ENCODE peak calls at places on chromosome 18, in five cellular contexts. T is A549, K is K562, X is endothelial cell of umbilical vein, G is HepG2. B is an unnamed sample.
A peak's percentile ranks its signal among the peaks of the same experiment; 100 is the strongest.

GRCh38 chr18:69787825-69788547 is 159.7 kb downstream of the CD226 start:
- DNase-seq in K (no peak), X (peak; percentile 70), T (no peak), G (peak; percentile 67), B (no peak)

GRCh38 chr18:6397931-6398566 is 16.7 kb downstream of the L3MBTL4 start:
- DNase-seq in T (no peak), K (no peak), X (no peak), G (no peak), B (no peak)

GRCh38 chr18:41490861-41491260 is 464.2 kb upstream of the PIK3C3 start:
- DNase-seq in X (no peak), K (no peak), G (no peak), T (no peak), B (no peak)

GRCh38 chr18:61742555-61743429 is 150.0 kb downstream of the RNF152 start:
- DNase-seq in K (no peak), X (no peak), T (no peak), G (no peak), B (no peak)

GRCh38 chr18:55577812-55578539 is 10.0 kb downstream of the TCF4 start:
- DNase-seq in K (no peak), T (no peak), G (no peak), X (no peak), B (no peak)

GRCh38 chr18:55479656-55480420 is 108.2 kb downstream of the TCF4 start:
- DNase-seq in X (peak; percentile 94), G (no peak), K (no peak), T (no peak), B (no peak)

GRCh38 chr18:44589709-44590108 is 91.0 kb upstream of the SETBP1 start:
- DNase-seq in G (no peak), T (no peak), X (peak; percentile 91), K (no peak), B (no peak)

GRCh38 chr18:72544092-72544886 is at the start of gene CBLN2:
- DNase-seq in K (peak; percentile 21), X (peak; percentile 64), G (peak; percentile 23), T (peak; percentile 49), B (no peak)

GRCh38 chr18:36942264-36942663 is 113.3 kb downstream of the KIAA1328 start:
- DNase-seq in X (peak; percentile 41), G (peak; percentile 19), K (peak; percentile 56), T (peak; percentile 2), B (no peak)

GRCh38 chr18:45976581-45977373 is 9.6 kb upstream of the EPG5 start:
- DNase-seq in G (no peak), T (no peak), X (no peak), K (no peak), B (no peak)

GRCh38 chr18:49628119-49628518 is 66.3 kb downstream of the LIPG start:
- DNase-seq in K (no peak), T (no peak), X (no peak), G (no peak), B (no peak)

GRCh38 chr18:63262369-63263335 is 56.9 kb downstream of the BCL2 start:
- DNase-seq in X (no peak), K (no peak), T (no peak), G (no peak), B (no peak)

GRCh38 chr18:11946756-11947155 is 34.6 kb upstream of the IMPA2 start:
- DNase-seq in T (no peak), G (no peak), X (no peak), K (no peak), B (no peak)

GRCh38 chr18:73774836-73775509 is 372.7 kb downstream of the FBXO15 start:
- DNase-seq in G (no peak), X (no peak), K (no peak), T (peak; percentile 16), B (no peak)

GRCh38 chr18:77061946-77062517 is 70.6 kb downstream of the MBP start:
- DNase-seq in K (no peak), G (no peak), T (no peak), X (no peak), B (no peak)

GRCh38 chr18:10190564-10190963 is 263.9 kb upstream of the APCDD1 start:
- DNase-seq in X (no peak), K (no peak), T (no peak), G (no peak), B (no peak)

GRCh38 chr18:79384834-79385233 is 10.9 kb upstream of the NFATC1 start:
- DNase-seq in G (no peak), T (no peak), X (no peak), K (no peak), B (no peak)

GRCh38 chr18:323253-323622 is 55.4 kb upstream of the THOC1 start:
- DNase-seq in X (peak; percentile 62), G (peak; percentile 87), K (no peak), T (no peak), B (no peak)

GRCh38 chr18:31429623-31430022 is 17.9 kb upstream of the DSG3 start:
- DNase-seq in T (peak; percentile 4), G (no peak), X (no peak), K (no peak), B (no peak)

GRCh38 chr18:36769611-36770314 is 59.0 kb downstream of the TPGS2 start:
- DNase-seq in X (no peak), T (peak; percentile 22), G (peak; percentile 10), K (peak; percentile 63), B (no peak)

GRCh38 chr18:22309191-22309590 is 108.5 kb downstream of the CTAGE1 start:
- DNase-seq in K (no peak), T (no peak), X (no peak), G (no peak), B (no peak)

GRCh38 chr18:51149605-51150429 is 47.7 kb downstream of the MEX3C start:
- DNase-seq in K (no peak), G (no peak), X (no peak), T (no peak), B (no peak)

GRCh38 chr18:63158676-63159291 is 160.8 kb downstream of the BCL2 start:
- DNase-seq in G (no peak), X (no peak), T (no peak), K (no peak), B (peak; percentile 92)

GRCh38 chr18:49238433-49239042 is 221.9 kb downstream of the DYM start:
- DNase-seq in T (no peak), K (peak; percentile 9), G (peak; percentile 38), X (peak; percentile 53), B (no peak)

GRCh38 chr18:58962331-58962730 is 97.7 kb downstream of the ZNF532 start:
- DNase-seq in G (no peak), T (no peak), K (no peak), X (no peak), B (no peak)

GRCh38 chr18:58967643-58968291 is 103.1 kb downstream of the ZNF532 start:
- DNase-seq in K (no peak), X (peak; percentile 27), G (no peak), T (no peak), B (no peak)

GRCh38 chr18:58966704-58967103 is 102.0 kb downstream of the ZNF532 start:
- DNase-seq in K (no peak), T (no peak), G (no peak), X (no peak), B (no peak)

GRCh38 chr18:58965291-58965929 is 100.7 kb downstream of the ZNF532 start:
- DNase-seq in X (no peak), K (no peak), G (no peak), T (no peak), B (no peak)

DNA sequence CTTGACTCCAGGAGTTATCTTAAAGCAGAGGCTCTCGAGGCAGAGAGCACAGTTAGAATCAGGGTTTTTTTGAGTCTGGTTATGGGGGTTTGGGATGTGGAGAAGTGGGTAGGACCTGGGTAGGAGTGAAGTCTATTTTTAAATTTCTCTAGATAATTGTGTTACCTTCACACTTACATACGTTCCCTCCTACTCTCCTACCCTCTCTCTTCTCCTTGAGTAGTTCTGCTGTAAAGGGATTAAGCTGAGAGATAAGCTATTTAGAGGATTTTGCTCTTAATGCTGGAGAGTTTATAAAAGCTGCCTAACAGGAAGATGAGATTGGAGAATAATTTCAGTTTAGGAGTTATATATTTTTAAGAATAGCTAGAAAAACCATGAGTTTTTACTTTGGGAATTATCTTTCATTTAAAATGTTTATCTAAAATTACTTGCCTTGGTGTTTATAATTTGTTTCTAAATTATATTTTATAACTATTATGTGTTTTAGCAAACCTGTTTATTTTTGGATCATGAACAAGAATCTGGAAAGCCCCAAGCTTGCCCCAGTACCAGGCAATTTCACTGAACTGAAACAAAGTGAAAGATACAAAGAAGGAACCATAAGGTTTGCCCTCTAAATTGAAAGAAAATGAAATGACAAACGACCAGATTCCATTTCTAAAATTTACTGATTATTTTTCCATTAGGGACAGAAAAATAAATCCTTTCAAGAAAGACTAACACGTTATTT is 101.4 kb downstream of the ZNF532 start:
- DNase-seq in X (no peak), T (no peak), G (no peak), K (no peak), B (no peak)
- H3K4me2 ChIP-seq in X (no peak overlapping the region), T (no peak overlapping the region), G (no peak overlapping the region), K (no peak overlapping the region), B (peak overlapping the region; percentile 94)

GRCh38 chr18:9135912-9136314 is 668 bp upstream of the ANKRD12 start:
- DNase-seq in X (peak; percentile 44), G (peak; percentile 28), K (peak; percentile 71), T (peak; percentile 6), B (no peak)
- TF ChIP-seq MYC in X (no peak), G (no peak), K (peak; percentile 87), T (no peak), B (no peak)

GRCh38 chr18:35732652-35733051 is 151.1 kb downstream of the GALNT1 start:
- DNase-seq in G (no peak), K (no peak), T (no peak), X (no peak), B (no peak)
- H3K4me2 ChIP-seq in G (no peak overlapping the region), K (no peak overlapping the region), T (no peak overlapping the region), X (no peak overlapping the region), B (no peak overlapping the region)

GRCh38 chr18:34223893-34224422 is 755 bp downstream of the NOL4 start:
- DNase-seq in K (no peak), X (no peak), T (no peak), G (no peak), B (no peak)

GRCh38 chr18:34223164-34223892 is 1.4 kb downstream of the NOL4 start:
- DNase-seq in X (no peak), K (no peak), G (no peak), T (no peak), B (no peak)

GRCh38 chr18:34222396-34223163 is 2.1 kb downstream of the NOL4 start:
- DNase-seq in T (no peak), K (no peak), G (no peak), X (peak; percentile 34), B (no peak)

GRCh38 chr18:34225218-34225553 is 473 bp upstream of the NOL4 start:
- DNase-seq in K (no peak), G (no peak), T (no peak), X (no peak), B (no peak)

DNA sequence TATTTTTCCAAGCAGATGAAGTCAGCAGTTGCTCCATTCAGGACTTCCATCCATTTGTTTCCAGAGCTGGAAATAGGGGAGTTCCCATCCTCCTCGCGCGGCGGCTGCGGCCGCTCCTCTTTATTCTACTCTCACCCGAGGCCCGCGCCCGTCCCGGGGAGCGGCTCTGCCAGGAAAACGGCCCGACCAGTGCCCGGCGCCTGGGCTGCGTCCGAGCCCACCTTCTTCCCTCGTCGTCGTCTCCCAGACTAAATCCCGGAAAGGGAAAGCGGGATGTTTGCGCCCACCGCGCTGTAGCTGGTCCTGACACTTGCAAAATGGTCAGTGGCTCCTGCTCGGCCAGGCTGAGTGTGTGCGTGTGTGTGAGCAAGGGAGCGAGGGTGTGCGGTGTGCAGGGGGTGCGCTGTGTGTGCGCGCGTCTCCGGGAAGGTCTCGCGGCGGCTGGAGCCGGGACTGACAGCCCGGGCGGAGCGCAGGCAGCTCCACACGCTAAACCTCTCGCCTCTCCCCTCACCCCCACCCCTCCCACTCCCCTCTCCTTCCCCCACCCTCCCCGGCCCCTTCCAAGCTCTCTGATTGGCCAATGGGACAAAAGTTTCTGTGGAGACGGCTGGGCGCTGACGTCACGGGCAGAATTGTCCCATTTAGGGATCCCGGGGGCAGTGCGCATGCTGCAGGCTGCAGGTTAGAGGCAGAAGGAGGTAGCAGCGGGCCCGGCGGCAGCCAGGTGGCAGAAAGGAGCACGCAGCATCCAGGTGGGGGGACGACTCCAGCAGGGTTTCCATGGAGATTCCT is at the start of gene NOL4:
- DNase-seq in K (no peak), X (peak; percentile 19), T (no peak), G (peak; percentile 51), B (no peak)
- TF ChIP-seq MYC in K (no peak), X (no peak), T (no peak), G (no peak), B (no peak)